ENCODE peak calls at places on chromosomes 12 and 14, in five cellular contexts. One of them, this sample, is unnamed.

GRCh38 chr12:108040968-108041367 is 88.1 kb upstream of the WSCD2 start:
- DNase-seq in immature natural killer cell: no peak
- DNase-seq in thyroid gland: no peak
- DNase-seq in stimulated activated CD8-positive, alpha-beta memory T cell treated with anti-CD3 and anti-CD28 coated beads, Interleukin-15, amount 100 ng/mL, for 1 hour: no peak
- DNase-seq in RCC 7860: peak
- DNase-seq in this sample: no peak

GRCh38 chr12:105256921-105257320 is 20.9 kb upstream of the APPL2 start:
- DNase-seq in stimulated activated CD8-positive, alpha-beta memory T cell treated with anti-CD3 and anti-CD28 coated beads, Interleukin-15, amount 100 ng/mL, for 1 hour: no peak
- DNase-seq in thyroid gland: no peak
- DNase-seq in RCC 7860: peak
- DNase-seq in immature natural killer cell: no peak
- DNase-seq in this sample: no peak

GRCh38 chr12:119528241-119528640 is 65.3 kb upstream of the TMEM233 start:
- DNase-seq in thyroid gland: no peak
- DNase-seq in stimulated activated CD8-positive, alpha-beta memory T cell treated with anti-CD3 and anti-CD28 coated beads, Interleukin-15, amount 100 ng/mL, for 1 hour: no peak
- DNase-seq in immature natural killer cell: no peak
- DNase-seq in RCC 7860: no peak
- DNase-seq in this sample: no peak

GRCh38 chr14:36652542-36653201 is 9.0 kb upstream of the PAX9 start:
- DNase-seq in thyroid gland: no peak
- DNase-seq in stimulated activated CD8-positive, alpha-beta memory T cell treated with anti-CD3 and anti-CD28 coated beads, Interleukin-15, amount 100 ng/mL, for 1 hour: no peak
- DNase-seq in immature natural killer cell: no peak
- DNase-seq in RCC 7860: no peak
- DNase-seq in this sample: no peak

GRCh38 chr12:77979597-77980250 is 149.0 kb downstream of the NAV3 start:
- DNase-seq in RCC 7860: no peak
- DNase-seq in immature natural killer cell: no peak
- DNase-seq in thyroid gland: no peak
- DNase-seq in stimulated activated CD8-positive, alpha-beta memory T cell treated with anti-CD3 and anti-CD28 coated beads, Interleukin-15, amount 100 ng/mL, for 1 hour: no peak
- DNase-seq in this sample: no peak

GRCh38 chr14:67575684-67576083 is 24.4 kb downstream of the PIGH start:
- DNase-seq in thyroid gland: no peak
- DNase-seq in RCC 7860: no peak
- DNase-seq in stimulated activated CD8-positive, alpha-beta memory T cell treated with anti-CD3 and anti-CD28 coated beads, Interleukin-15, amount 100 ng/mL, for 1 hour: no peak
- DNase-seq in immature natural killer cell: no peak
- DNase-seq in this sample: no peak

GRCh38 chr12:120134307-120134980 is 17.9 kb upstream of the RAB35 start:
- DNase-seq in RCC 7860: no peak
- DNase-seq in thyroid gland: no peak
- DNase-seq in stimulated activated CD8-positive, alpha-beta memory T cell treated with anti-CD3 and anti-CD28 coated beads, Interleukin-15, amount 100 ng/mL, for 1 hour: no peak
- DNase-seq in immature natural killer cell: no peak
- DNase-seq in this sample: no peak

GRCh38 chr14:90103808-90104207 is 42.0 kb downstream of the KCNK13 start:
- DNase-seq in RCC 7860: no peak
- DNase-seq in thyroid gland: no peak
- DNase-seq in immature natural killer cell: no peak
- DNase-seq in stimulated activated CD8-positive, alpha-beta memory T cell treated with anti-CD3 and anti-CD28 coated beads, Interleukin-15, amount 100 ng/mL, for 1 hour: no peak
- DNase-seq in this sample: no peak

GRCh38 chr14:58763210-58763609 is 125.4 kb downstream of the DACT1 start:
- DNase-seq in immature natural killer cell: no peak
- DNase-seq in RCC 7860: no peak
- DNase-seq in thyroid gland: no peak
- DNase-seq in stimulated activated CD8-positive, alpha-beta memory T cell treated with anti-CD3 and anti-CD28 coated beads, Interleukin-15, amount 100 ng/mL, for 1 hour: no peak
- DNase-seq in this sample: no peak

GRCh38 chr12:7647071-7647470 is 18.6 kb downstream of the APOBEC1 start:
- DNase-seq in stimulated activated CD8-positive, alpha-beta memory T cell treated with anti-CD3 and anti-CD28 coated beads, Interleukin-15, amount 100 ng/mL, for 1 hour: no peak
- DNase-seq in thyroid gland: no peak
- DNase-seq in RCC 7860: no peak
- DNase-seq in immature natural killer cell: no peak
- DNase-seq in this sample: no peak

GRCh38 chr12:97940629-97941028 is 478.0 kb downstream of the RMST start:
- DNase-seq in RCC 7860: no peak
- DNase-seq in immature natural killer cell: no peak
- DNase-seq in thyroid gland: no peak
- DNase-seq in stimulated activated CD8-positive, alpha-beta memory T cell treated with anti-CD3 and anti-CD28 coated beads, Interleukin-15, amount 100 ng/mL, for 1 hour: no peak
- DNase-seq in this sample: no peak

GRCh38 chr14:103161054-103161397 is 37.8 kb downstream of the TNFAIP2 start:
- DNase-seq in RCC 7860: peak
- DNase-seq in thyroid gland: no peak
- DNase-seq in stimulated activated CD8-positive, alpha-beta memory T cell treated with anti-CD3 and anti-CD28 coated beads, Interleukin-15, amount 100 ng/mL, for 1 hour: no peak
- DNase-seq in immature natural killer cell: no peak
- DNase-seq in this sample: no peak

GRCh38 chr12:10361084-10361483 is 28.8 kb downstream of the KLRK1 start:
- DNase-seq in immature natural killer cell: no peak
- DNase-seq in stimulated activated CD8-positive, alpha-beta memory T cell treated with anti-CD3 and anti-CD28 coated beads, Interleukin-15, amount 100 ng/mL, for 1 hour: no peak
- DNase-seq in thyroid gland: no peak
- DNase-seq in RCC 7860: no peak
- DNase-seq in this sample: no peak

GRCh38 chr12:2284857-2285256 is 232.1 kb downstream of the CACNA1C start:
- DNase-seq in immature natural killer cell: no peak
- DNase-seq in thyroid gland: peak
- DNase-seq in RCC 7860: peak
- DNase-seq in stimulated activated CD8-positive, alpha-beta memory T cell treated with anti-CD3 and anti-CD28 coated beads, Interleukin-15, amount 100 ng/mL, for 1 hour: no peak
- DNase-seq in this sample: no peak

GRCh38 chr14:95564060-95564459 is 29.2 kb downstream of the GLRX5 start:
- DNase-seq in stimulated activated CD8-positive, alpha-beta memory T cell treated with anti-CD3 and anti-CD28 coated beads, Interleukin-15, amount 100 ng/mL, for 1 hour: no peak
- DNase-seq in RCC 7860: no peak
- DNase-seq in thyroid gland: no peak
- DNase-seq in immature natural killer cell: no peak
- DNase-seq in this sample: no peak

GRCh38 chr12:100141666-100141997 is 1.0 kb downstream of the BLTP3B start:
- DNase-seq in thyroid gland: no peak
- DNase-seq in stimulated activated CD8-positive, alpha-beta memory T cell treated with anti-CD3 and anti-CD28 coated beads, Interleukin-15, amount 100 ng/mL, for 1 hour: no peak
- DNase-seq in RCC 7860: peak
- DNase-seq in immature natural killer cell: peak
- DNase-seq in this sample: no peak

GRCh38 chr14:44803239-44803905 is 158.4 kb downstream of the KLHL28 start:
- DNase-seq in stimulated activated CD8-positive, alpha-beta memory T cell treated with anti-CD3 and anti-CD28 coated beads, Interleukin-15, amount 100 ng/mL, for 1 hour: no peak
- DNase-seq in immature natural killer cell: no peak
- DNase-seq in RCC 7860: peak
- DNase-seq in thyroid gland: no peak
- DNase-seq in this sample: no peak

GRCh38 chr12:1205512-1206060 is 214.6 kb downstream of the ERC1 start:
- DNase-seq in immature natural killer cell: no peak
- DNase-seq in stimulated activated CD8-positive, alpha-beta memory T cell treated with anti-CD3 and anti-CD28 coated beads, Interleukin-15, amount 100 ng/mL, for 1 hour: no peak
- DNase-seq in thyroid gland: no peak
- DNase-seq in RCC 7860: no peak
- DNase-seq in this sample: no peak

GRCh38 chr12:17108877-17109520 is 503.0 kb upstream of the LMO3 start:
- DNase-seq in immature natural killer cell: no peak
- DNase-seq in thyroid gland: no peak
- DNase-seq in stimulated activated CD8-positive, alpha-beta memory T cell treated with anti-CD3 and anti-CD28 coated beads, Interleukin-15, amount 100 ng/mL, for 1 hour: no peak
- DNase-seq in RCC 7860: peak
- DNase-seq in this sample: no peak

GRCh38 chr14:105929327-105930081 is 403.1 kb downstream of the TMEM121 start:
- DNase-seq in immature natural killer cell: no peak
- DNase-seq in stimulated activated CD8-positive, alpha-beta memory T cell treated with anti-CD3 and anti-CD28 coated beads, Interleukin-15, amount 100 ng/mL, for 1 hour: no peak
- DNase-seq in thyroid gland: no peak
- DNase-seq in RCC 7860: no peak
- DNase-seq in this sample: no peak

GRCh38 chr12:43551971-43552559 is at the start of gene ADAMTS20:
- DNase-seq in RCC 7860: no peak
- DNase-seq in thyroid gland: no peak
- DNase-seq in immature natural killer cell: no peak
- DNase-seq in stimulated activated CD8-positive, alpha-beta memory T cell treated with anti-CD3 and anti-CD28 coated beads, Interleukin-15, amount 100 ng/mL, for 1 hour: no peak
- DNase-seq in this sample: no peak

GRCh38 chr14:51335521-51335920 is 95.5 kb downstream of the TMX1 start:
- DNase-seq in thyroid gland: peak
- DNase-seq in RCC 7860: no peak
- DNase-seq in stimulated activated CD8-positive, alpha-beta memory T cell treated with anti-CD3 and anti-CD28 coated beads, Interleukin-15, amount 100 ng/mL, for 1 hour: no peak
- DNase-seq in immature natural killer cell: no peak
- DNase-seq in this sample: peak

GRCh38 chr14:24310666-24311604 is at the start of gene LTB4R:
- DNase-seq in stimulated activated CD8-positive, alpha-beta memory T cell treated with anti-CD3 and anti-CD28 coated beads, Interleukin-15, amount 100 ng/mL, for 1 hour: no peak
- DNase-seq in immature natural killer cell: peak
- DNase-seq in RCC 7860: no peak
- DNase-seq in thyroid gland: peak
- DNase-seq in this sample: peak

GRCh38 chr12:117547209-117547608 is 185.8 kb upstream of the NOS1 start:
- DNase-seq in immature natural killer cell: no peak
- DNase-seq in stimulated activated CD8-positive, alpha-beta memory T cell treated with anti-CD3 and anti-CD28 coated beads, Interleukin-15, amount 100 ng/mL, for 1 hour: no peak
- DNase-seq in thyroid gland: no peak
- DNase-seq in RCC 7860: no peak
- DNase-seq in this sample: no peak

GRCh38 chr12:57904848-57905811 is 36.2 kb upstream of the ATP23 start:
- DNase-seq in thyroid gland: peak
- DNase-seq in immature natural killer cell: peak
- DNase-seq in stimulated activated CD8-positive, alpha-beta memory T cell treated with anti-CD3 and anti-CD28 coated beads, Interleukin-15, amount 100 ng/mL, for 1 hour: peak
- DNase-seq in RCC 7860: peak
- DNase-seq in this sample: peak

GRCh38 chr12:48810817-48811453 is 7.4 kb upstream of the CACNB3 start:
- DNase-seq in immature natural killer cell: no peak
- DNase-seq in thyroid gland: no peak
- DNase-seq in stimulated activated CD8-positive, alpha-beta memory T cell treated with anti-CD3 and anti-CD28 coated beads, Interleukin-15, amount 100 ng/mL, for 1 hour: no peak
- DNase-seq in RCC 7860: no peak
- DNase-seq in this sample: no peak

GRCh38 chr12:103626498-103626897 is 39.4 kb downstream of the STAB2 start:
- DNase-seq in immature natural killer cell: no peak
- DNase-seq in stimulated activated CD8-positive, alpha-beta memory T cell treated with anti-CD3 and anti-CD28 coated beads, Interleukin-15, amount 100 ng/mL, for 1 hour: no peak
- DNase-seq in thyroid gland: peak
- DNase-seq in RCC 7860: peak
- DNase-seq in this sample: no peak

GRCh38 chr12:5806376-5807089 is 138.5 kb downstream of the ANO2 start:
- DNase-seq in RCC 7860: peak
- DNase-seq in thyroid gland: no peak
- DNase-seq in stimulated activated CD8-positive, alpha-beta memory T cell treated with anti-CD3 and anti-CD28 coated beads, Interleukin-15, amount 100 ng/mL, for 1 hour: no peak
- DNase-seq in immature natural killer cell: no peak
- DNase-seq in this sample: no peak

GRCh38 chr14:59330455-59330854 is 134.7 kb downstream of the GPR135 start:
- DNase-seq in thyroid gland: no peak
- DNase-seq in RCC 7860: no peak
- DNase-seq in stimulated activated CD8-positive, alpha-beta memory T cell treated with anti-CD3 and anti-CD28 coated beads, Interleukin-15, amount 100 ng/mL, for 1 hour: no peak
- DNase-seq in immature natural killer cell: no peak
- DNase-seq in this sample: no peak

GRCh38 chr14:70257526-70257925 is 68.8 kb upstream of the SLC8A3 start:
- DNase-seq in thyroid gland: no peak
- DNase-seq in stimulated activated CD8-positive, alpha-beta memory T cell treated with anti-CD3 and anti-CD28 coated beads, Interleukin-15, amount 100 ng/mL, for 1 hour: no peak
- DNase-seq in RCC 7860: no peak
- DNase-seq in immature natural killer cell: no peak
- DNase-seq in this sample: no peak

GRCh38 chr12:12200363-12200762 is 66.5 kb downstream of the LRP6 start:
- DNase-seq in immature natural killer cell: no peak
- DNase-seq in stimulated activated CD8-positive, alpha-beta memory T cell treated with anti-CD3 and anti-CD28 coated beads, Interleukin-15, amount 100 ng/mL, for 1 hour: no peak
- DNase-seq in thyroid gland: no peak
- DNase-seq in RCC 7860: no peak
- DNase-seq in this sample: no peak

GRCh38 chr12:13247596-13247995 is 51.1 kb downstream of the EMP1 start:
- DNase-seq in RCC 7860: no peak
- DNase-seq in immature natural killer cell: no peak
- DNase-seq in stimulated activated CD8-positive, alpha-beta memory T cell treated with anti-CD3 and anti-CD28 coated beads, Interleukin-15, amount 100 ng/mL, for 1 hour: no peak
- DNase-seq in thyroid gland: no peak
- DNase-seq in this sample: no peak

GRCh38 chr14:67487937-67488893 is at the start of gene TMEM229B:
- DNase-seq in immature natural killer cell: peak
- DNase-seq in RCC 7860: no peak
- DNase-seq in thyroid gland: peak
- DNase-seq in stimulated activated CD8-positive, alpha-beta memory T cell treated with anti-CD3 and anti-CD28 coated beads, Interleukin-15, amount 100 ng/mL, for 1 hour: peak
- DNase-seq in this sample: peak

GRCh38 chr14:65558363-65558762 is 145.8 kb downstream of the FUT8 start:
- DNase-seq in stimulated activated CD8-positive, alpha-beta memory T cell treated with anti-CD3 and anti-CD28 coated beads, Interleukin-15, amount 100 ng/mL, for 1 hour: no peak
- DNase-seq in RCC 7860: no peak
- DNase-seq in immature natural killer cell: no peak
- DNase-seq in thyroid gland: no peak
- DNase-seq in this sample: no peak

GRCh38 chr12:54134850-54135249 is 53.9 kb downstream of the SMUG1 start:
- DNase-seq in stimulated activated CD8-positive, alpha-beta memory T cell treated with anti-CD3 and anti-CD28 coated beads, Interleukin-15, amount 100 ng/mL, for 1 hour: no peak
- DNase-seq in thyroid gland: no peak
- DNase-seq in RCC 7860: no peak
- DNase-seq in immature natural killer cell: no peak
- DNase-seq in this sample: no peak

GRCh38 chr14:24324024-24324423 is 10.8 kb downstream of the ADCY4 start:
- DNase-seq in immature natural killer cell: no peak
- DNase-seq in RCC 7860: no peak
- DNase-seq in thyroid gland: no peak
- DNase-seq in stimulated activated CD8-positive, alpha-beta memory T cell treated with anti-CD3 and anti-CD28 coated beads, Interleukin-15, amount 100 ng/mL, for 1 hour: no peak
- DNase-seq in this sample: no peak

GRCh38 chr12:100208834-100209233 is 8.2 kb downstream of the ACTR6 start:
- DNase-seq in immature natural killer cell: no peak
- DNase-seq in thyroid gland: no peak
- DNase-seq in stimulated activated CD8-positive, alpha-beta memory T cell treated with anti-CD3 and anti-CD28 coated beads, Interleukin-15, amount 100 ng/mL, for 1 hour: no peak
- DNase-seq in RCC 7860: no peak
- DNase-seq in this sample: no peak